ENCODE peak calls at places on chromosomes 2 and 18, in five cellular contexts. I is transverse colon, R is Calu3, O is RWPE1, W is A673. A is an unnamed sample.

GRCh38 chr2:131801210-131801744 is 273.6 kb downstream of the CCDC74A start:
- DNase-seq in I (no peak), R (no peak), W (no peak), O (no peak), A (no peak)

GRCh38 chr2:214365549-214365948 is 45.3 kb upstream of the VWC2L start:
- DNase-seq in R (no peak), O (no peak), I (no peak), W (no peak), A (no peak)

GRCh38 chr18:61889541-61889940 is 3.3 kb downstream of the RNF152 start:
- DNase-seq in I (no peak), R (no peak), W (no peak), O (no peak), A (no peak)

GRCh38 chr2:239721991-239722759 is 303.0 kb downstream of the NDUFA10 start:
- DNase-seq in W (no peak), R (no peak), O (no peak), I (no peak), A (no peak)

GRCh38 chr2:228875152-228875875 is 395.8 kb downstream of the PID1 start:
- DNase-seq in W (peak), I (no peak), O (no peak), R (no peak), A (no peak)

GRCh38 chr18:22314406-22314805 is 103.3 kb downstream of the CTAGE1 start:
- DNase-seq in R (no peak), I (no peak), W (no peak), O (peak), A (no peak)

GRCh38 chr2:240642061-240642805 is 17.0 kb downstream of the GPR35 start:
- DNase-seq in W (no peak), I (no peak), R (no peak), O (no peak), A (no peak)

GRCh38 chr2:183284606-183285005 is 160.4 kb downstream of the NUP35 start:
- DNase-seq in I (no peak), W (peak), O (peak), R (no peak), A (no peak)

GRCh38 chr2:15825276-15826060 is 114.9 kb upstream of the MYCN start:
- DNase-seq in W (no peak), O (no peak), I (no peak), R (no peak), A (no peak)

GRCh38 chr2:133414486-133415209 is 153.6 kb downstream of the NCKAP5 start:
- DNase-seq in O (no peak), R (no peak), I (no peak), W (no peak), A (no peak)

GRCh38 chr18:41754332-41754731 is 200.7 kb upstream of the PIK3C3 start:
- DNase-seq in I (no peak), W (no peak), R (no peak), O (no peak), A (no peak)

GRCh38 chr2:30326497-30326896 is 95.2 kb downstream of the LBH start:
- DNase-seq in W (no peak), I (no peak), O (no peak), R (peak), A (no peak)

GRCh38 chr2:223760838-223761502 is 76.4 kb downstream of the AP1S3 start:
- DNase-seq in O (peak), R (peak), W (no peak), I (peak), A (no peak)

GRCh38 chr18:46152808-46153617 is 48.8 kb downstream of the HAUS1 start:
- DNase-seq in O (peak), W (no peak), R (peak), I (no peak), A (no peak)

GRCh38 chr2:164143183-164143930 is 407.5 kb upstream of the FIGN start:
- DNase-seq in I (no peak), O (no peak), R (no peak), W (no peak), A (no peak)

GRCh38 chr2:23287250-23287704 is 97.7 kb upstream of the KLHL29 start:
- DNase-seq in R (no peak), W (no peak), I (no peak), O (peak), A (no peak)

GRCh38 chr2:66569321-66569851 is 134.5 kb downstream of the MEIS1 start:
- DNase-seq in R (no peak), O (no peak), I (no peak), W (peak), A (no peak)

GRCh38 chr2:219446101-219446504 is 11.5 kb downstream of the SPEG start:
- DNase-seq in R (no peak), W (peak), I (no peak), O (no peak), A (no peak)

GRCh38 chr2:140356697-140357096 is 1576.5 kb upstream of the NXPH2 start:
- DNase-seq in I (no peak), W (no peak), R (no peak), O (no peak), A (no peak)

GRCh38 chr2:186588940-186589732 is 720 bp upstream of the ITGAV start:
- DNase-seq in R (no peak), I (no peak), O (no peak), W (no peak), A (no peak)

GRCh38 chr2:42922790-42923631 is 130.6 kb upstream of the HAAO start:
- DNase-seq in I (no peak), R (no peak), O (peak), W (no peak), A (no peak)

GRCh38 chr2:71945133-71945959 is 202.3 kb downstream of the CYP26B1 start:
- DNase-seq in W (no peak), O (no peak), I (no peak), R (no peak), A (no peak)

DNA sequence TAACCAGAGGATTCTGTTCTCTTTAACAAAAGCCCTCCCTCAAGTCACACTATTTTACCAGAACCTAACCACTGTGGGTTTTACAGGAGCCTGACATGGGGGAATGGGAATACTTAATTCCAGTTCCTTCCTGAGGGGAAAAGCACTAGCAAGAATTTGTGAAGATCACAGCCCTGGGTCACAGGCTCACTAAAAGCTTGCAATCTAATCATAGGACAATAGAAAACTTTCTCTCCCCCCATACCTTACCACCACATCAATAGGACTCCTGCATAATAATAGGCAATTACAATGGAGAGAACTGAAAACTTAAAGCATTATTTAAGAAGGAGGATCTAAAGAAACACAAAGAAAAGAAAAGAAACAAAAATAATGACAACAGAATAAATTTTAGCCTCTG is 225.8 kb upstream of the ZNF804A start:
- DNase-seq in W (no peak), O (no peak), R (no peak), I (no peak), A (no peak)
- TF ChIP-seq CTCF in W (no peak), O (no peak), R (no peak), I (no peak), A (no peak)

DNA sequence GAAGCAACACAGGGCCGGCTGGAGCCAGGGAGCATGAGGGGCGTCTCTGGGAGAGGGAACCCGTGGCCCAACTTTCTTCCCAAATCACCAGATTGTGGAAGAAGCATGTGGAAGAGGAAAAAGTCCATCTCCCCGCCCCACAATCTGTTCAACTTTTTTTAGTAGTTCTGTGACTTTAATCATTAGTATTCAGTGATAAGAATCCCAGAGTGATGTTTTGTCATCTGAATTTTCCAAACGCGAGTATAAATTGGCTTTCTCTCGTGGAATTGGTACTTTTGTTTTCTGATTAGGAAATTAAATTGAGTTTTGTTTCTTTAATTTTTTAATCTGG is 134.9 kb upstream of the EPC2 start:
- DNase-seq in I (no peak), W (no peak), R (no peak), O (no peak), A (no peak)
- TF ChIP-seq CTCF in I (no peak), W (no peak), R (no peak), O (peak), A (no peak)

GRCh38 chr2:85678794-85679672 is 11.0 kb upstream of the SFTPB start:
- DNase-seq in O (peak), W (peak), I (peak), R (peak), A (peak)
- TF ChIP-seq CTCF in O (peak), W (peak), I (peak), R (peak), A (peak)

GRCh38 chr2:96081042-96081441 is 35.3 kb downstream of the ADRA2B start:
- DNase-seq in W (no peak), I (no peak), O (no peak), R (no peak), A (no peak)
- TF ChIP-seq CTCF in W (no peak), I (no peak), O (no peak), R (no peak), A (no peak)

DNA sequence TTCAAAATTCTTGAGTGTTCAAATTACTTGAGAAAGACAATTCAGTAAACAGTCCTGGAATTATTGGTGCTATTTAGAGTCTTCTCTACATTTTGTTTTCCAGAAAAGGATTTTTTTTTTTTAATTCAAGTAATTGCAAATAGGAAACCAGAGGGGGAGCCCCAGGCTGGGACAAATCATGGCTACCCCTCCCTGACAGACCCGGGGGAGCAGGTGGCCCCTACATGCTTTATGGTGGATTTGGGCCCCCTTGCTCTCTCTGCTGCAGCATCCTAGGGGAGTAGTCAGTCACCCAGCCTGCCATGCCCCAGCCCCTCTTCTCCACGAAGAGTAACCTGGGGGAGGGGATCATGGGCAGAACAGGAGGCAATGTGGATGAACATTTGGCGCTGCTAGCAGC is 4.7 kb downstream of the C2orf81 start:
- DNase-seq in I (no peak), R (no peak), O (no peak), W (no peak), A (no peak)
- TF ChIP-seq CTCF in I (no peak), R (no peak), O (no peak), W (no peak), A (no peak)

GRCh38 chr2:238406222-238406997 is 20.3 kb upstream of the ASB1 start:
- DNase-seq in R (no peak), I (no peak), O (no peak), W (no peak), A (no peak)

GRCh38 chr2:238406998-238407285 is 19.8 kb upstream of the ASB1 start:
- DNase-seq in O (no peak), W (no peak), I (no peak), R (no peak), A (no peak)

GRCh38 chr2:238409341-238410200 is 17.2 kb upstream of the ASB1 start:
- DNase-seq in I (no peak), W (no peak), O (no peak), R (no peak), A (no peak)

GRCh38 chr2:238407566-238407965 is 19.2 kb upstream of the ASB1 start:
- DNase-seq in O (no peak), W (no peak), I (no peak), R (no peak), A (no peak)

GRCh38 chr2:238408615-238409340 is 17.9 kb upstream of the ASB1 start:
- DNase-seq in I (no peak), O (no peak), W (no peak), R (no peak), A (no peak)
- TF ChIP-seq CTCF in I (no peak), O (no peak), W (no peak), R (no peak), A (no peak)

GRCh38 chr2:62423235-62423634 is 82.8 kb downstream of the TMEM17 start:
- DNase-seq in W (no peak), O (no peak), R (no peak), I (no peak), A (no peak)
- TF ChIP-seq CTCF in W (peak), O (no peak), R (peak), I (no peak), A (peak)

GRCh38 chr2:235799281-235799680 is 305.4 kb downstream of the AGAP1 start:
- DNase-seq in I (no peak), R (no peak), W (no peak), O (no peak), A (no peak)

GRCh38 chr2:235803028-235803427 is 309.2 kb downstream of the AGAP1 start:
- DNase-seq in W (no peak), R (no peak), O (no peak), I (no peak), A (no peak)

GRCh38 chr2:235807347-235807746 is 313.5 kb downstream of the AGAP1 start:
- DNase-seq in I (no peak), W (no peak), O (no peak), R (no peak), A (no peak)

GRCh38 chr2:235804676-235805075 is 310.8 kb downstream of the AGAP1 start:
- DNase-seq in O (no peak), I (no peak), W (no peak), R (no peak), A (no peak)

GRCh38 chr2:235802542-235802941 is 308.7 kb downstream of the AGAP1 start:
- DNase-seq in R (no peak), W (no peak), O (no peak), I (no peak), A (no peak)
- TF ChIP-seq CTCF in R (no peak), W (no peak), O (no peak), I (no peak), A (no peak)

GRCh38 chr2:80854831-80855230 is 550.3 kb upstream of the LRRTM1 start:
- DNase-seq in O (no peak), W (no peak), R (no peak), I (no peak), A (no peak)

GRCh38 chr2:80852079-80852807 is 547.7 kb upstream of the LRRTM1 start:
- DNase-seq in I (no peak), W (no peak), O (no peak), R (no peak), A (no peak)

GRCh38 chr2:80856227-80856626 is 551.7 kb upstream of the LRRTM1 start:
- DNase-seq in O (no peak), I (no peak), W (no peak), R (no peak), A (no peak)

DNA sequence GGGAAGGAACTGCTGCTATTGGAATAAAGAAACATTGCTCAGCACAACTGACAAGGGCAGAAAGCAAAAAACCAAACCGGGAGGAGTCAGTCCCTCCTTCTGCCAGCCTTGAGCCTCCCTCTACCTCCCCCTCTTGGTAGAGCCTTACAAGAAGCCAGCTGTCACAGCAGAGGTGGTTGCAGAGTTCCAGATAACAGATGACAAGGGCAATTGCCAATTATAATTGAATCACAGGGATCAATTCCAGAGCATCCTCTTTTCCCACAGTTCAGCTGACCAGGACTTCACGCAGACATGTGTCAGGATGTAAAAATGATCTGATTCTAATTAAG is 548.2 kb upstream of the LRRTM1 start:
- DNase-seq in I (no peak), W (no peak), R (no peak), O (no peak), A (no peak)
- TF ChIP-seq CTCF in I (no peak), W (no peak), R (no peak), O (no peak), A (no peak)

DNA sequence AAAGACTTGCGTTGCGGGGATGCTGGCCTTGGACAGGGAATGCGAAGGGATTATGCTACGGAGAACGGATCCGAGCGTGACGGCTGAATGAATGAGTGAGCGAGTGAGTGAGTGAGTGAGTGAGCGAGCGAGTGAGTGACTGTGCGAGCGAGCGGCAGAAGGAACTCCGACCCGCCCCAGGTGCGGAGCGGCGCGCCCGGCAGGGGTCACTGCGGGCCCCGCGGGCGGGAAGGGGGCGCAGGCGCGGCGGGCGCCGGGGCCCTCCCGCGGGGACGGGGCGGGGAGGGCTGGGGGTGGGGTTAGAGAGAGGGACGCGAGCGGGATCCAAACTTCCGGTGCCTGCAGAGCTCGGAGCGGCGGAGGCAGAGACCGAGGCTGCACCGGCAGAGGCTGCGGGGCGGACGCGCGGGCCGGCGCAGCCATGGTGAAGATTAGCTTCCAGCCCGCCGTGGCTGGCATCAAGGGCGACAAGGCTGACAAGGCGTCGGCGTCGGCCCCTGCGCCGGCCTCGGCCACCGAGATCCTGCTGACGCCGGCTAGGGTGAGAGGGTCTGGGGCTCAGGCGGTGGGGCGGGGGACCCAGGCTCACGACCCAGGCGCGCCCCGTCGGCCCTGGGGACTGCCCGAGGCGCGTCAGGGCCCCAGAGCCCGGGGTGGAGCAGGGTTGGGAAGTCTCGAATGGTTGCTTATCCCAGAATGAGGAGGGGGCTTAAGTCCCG is at the start of gene ITM2C:
- DNase-seq in W (peak), I (peak), R (peak), O (peak), A (peak)
- TF ChIP-seq CTCF in W (peak), I (peak), R (peak), O (peak), A (peak)